ENCODE peak calls at places on chromosomes 7 and 10, in six cellular contexts. B is AG08396; L is activated CD4-positive, alpha-beta T cell treated with anti-CD3 and anti-CD28 coated beads for 24 hours; E is astrocyte of the spinal cord; Q is Daoy; P is AG09319. C is an unnamed sample.

GRCh38 chr7:134900430-134900876 is 85.9 kb upstream of the AGBL3 start:
- DNase-seq in E (no peak), P (no peak), B (no peak), Q (no peak), L (no peak), C (no peak)

GRCh38 chr10:104337527-104337984 is 709 bp downstream of the ITPRIP start:
- DNase-seq in P (no peak), E (peak), Q (no peak), B (no peak), L (no peak), C (peak)

GRCh38 chr7:35697414-35698175 is 2.7 kb upstream of the HERPUD2 start:
- DNase-seq in B (peak), E (peak), P (no peak), L (no peak), Q (peak), C (peak)

GRCh38 chr7:134703241-134703594 is 56.6 kb downstream of the BPGM start:
- DNase-seq in P (no peak), L (no peak), E (no peak), B (no peak), Q (no peak), C (no peak)

GRCh38 chr10:30000802-30001571 is 58.4 kb downstream of the JCAD start:
- DNase-seq in E (peak), L (no peak), Q (peak), P (peak), B (peak), C (peak)

GRCh38 chr10:49633327-49634045 is 19.6 kb downstream of the CHAT start:
- DNase-seq in P (no peak), E (no peak), L (no peak), Q (no peak), B (no peak), C (no peak)

GRCh38 chr7:72053273-72053672 is 358.9 kb downstream of the CALN1 start:
- DNase-seq in E (no peak), B (no peak), Q (no peak), P (no peak), L (no peak), C (no peak)

GRCh38 chr7:69597278-69598076 is 798 bp upstream of the AUTS2 start:
- DNase-seq in L (no peak), Q (peak), B (peak), P (no peak), E (peak), C (peak)

GRCh38 chr10:28681345-28681763 is 4.0 kb downstream of the BAMBI start:
- DNase-seq in B (no peak), Q (peak), L (no peak), P (no peak), E (peak), C (peak)

GRCh38 chr7:98203964-98204605 is 7.2 kb upstream of the BHLHA15 start:
- DNase-seq in B (no peak), L (no peak), E (no peak), P (no peak), Q (no peak), C (no peak)

GRCh38 chr10:13054844-13055243 is 45.1 kb upstream of the OPTN start:
- DNase-seq in P (no peak), L (no peak), Q (no peak), B (no peak), E (no peak), C (no peak)

GRCh38 chr10:33413093-33413442 is 78.6 kb upstream of the NRP1 start:
- DNase-seq in L (no peak), E (peak), Q (peak), B (no peak), P (no peak), C (no peak)

GRCh38 chr10:114761205-114762193 is 60.1 kb upstream of the FHIP2A start:
- DNase-seq in E (no peak), P (no peak), L (no peak), Q (no peak), B (no peak), C (no peak)

GRCh38 chr10:73819513-73820093 is 8.2 kb upstream of the NDST2 start:
- DNase-seq in E (no peak), P (no peak), L (no peak), Q (no peak), B (no peak), C (no peak)

GRCh38 chr7:46652317-46652716 is 731.2 kb upstream of the IGFBP3 start:
- DNase-seq in P (no peak), L (no peak), Q (no peak), E (no peak), B (no peak), C (no peak)

GRCh38 chr7:137771679-137772078 is 75.1 kb downstream of the DGKI start:
- DNase-seq in B (no peak), L (no peak), E (peak), Q (peak), P (no peak), C (peak)

GRCh38 chr10:79007037-79007842 is 61.5 kb upstream of the ZMIZ1 start:
- DNase-seq in Q (no peak), E (no peak), L (no peak), B (no peak), P (no peak), C (no peak)

GRCh38 chr10:104252349-104252748 is 2.3 kb upstream of the GSTO1 start:
- DNase-seq in B (no peak), P (no peak), E (no peak), Q (no peak), L (no peak), C (no peak)